ENCODE peak calls at places on chromosome 12, in eight cellular contexts. F is EL, C is A549, Q is GM18507, U is SHP77 treated with DMSO at 0.1 percent for 48 hours, S is ovary, A is RPMI7951, E is H54. I is an unnamed sample.

GRCh38 chr12:77947326-77947725 is 116.6 kb downstream of the NAV3 start:
- DNase-seq in C (peak; percentile 22), S (no peak), Q (no peak), U (no peak), E (no peak), A (peak; percentile 47), F (peak; percentile 72), I (no peak)

GRCh38 chr12:121444842-121445202 is 44.9 kb downstream of the RNF34 start:
- DNase-seq in C (no peak), F (no peak), E (no peak), Q (no peak), A (no peak), S (no peak), U (no peak), I (no peak)

GRCh38 chr12:56104815-56105476 is 587 bp downstream of the PA2G4 start:
- DNase-seq in U (no peak), Q (no peak), S (no peak), F (peak; percentile 32), A (peak; percentile 10), E (no peak), C (peak; percentile 31), I (no peak)

GRCh38 chr12:119630962-119631550 is 36.9 kb upstream of the PRKAB1 start:
- DNase-seq in Q (no peak), A (no peak), S (no peak), C (no peak), F (no peak), U (no peak), E (no peak), I (no peak)

GRCh38 chr12:26032290-26032689 is 73.8 kb downstream of the RASSF8 start:
- DNase-seq in A (no peak), Q (no peak), U (no peak), F (no peak), C (no peak), S (no peak), E (no peak), I (no peak)

GRCh38 chr12:103632554-103633216 is 45.6 kb downstream of the STAB2 start:
- DNase-seq in A (peak; percentile 50), Q (peak; percentile 74), U (peak; percentile 46), E (peak; percentile 79), F (peak; percentile 73), C (peak; percentile 62), S (no peak), I (no peak)

GRCh38 chr12:62260733-62261683 is 804 bp downstream of the USP15 start:
- DNase-seq in S (no peak), C (peak; percentile 37), E (peak; percentile 21), Q (peak; percentile 20), A (peak; percentile 45), F (peak; percentile 48), U (no peak), I (no peak)

GRCh38 chr12:113461666-113462065 is 10.0 kb downstream of the LHX5 start:
- DNase-seq in A (peak; percentile 22), U (peak; percentile 62), C (peak; percentile 70), F (peak; percentile 45), S (no peak), Q (no peak), E (peak; percentile 57), I (no peak)

GRCh38 chr12:101695698-101696097 is 1.7 kb upstream of the CHPT1 start:
- DNase-seq in C (no peak), A (peak; percentile 8), S (no peak), F (peak; percentile 13), E (no peak), Q (no peak), U (no peak), I (no peak)

I was measured in uterus.